ENCODE peak calls at places on chromosome 11, in nine cellular contexts. One of them, this sample, is unnamed.

GRCh38 chr11:65224939-65225283 is 36.9 kb upstream of the POLA2 start:
- DNase-seq in endothelial cell: no peak
- DNase-seq in nucleus accumbens: no peak
- DNase-seq in GDM1: no peak
- DNase-seq in endodermal cell: peak
- DNase-seq in activated T-cell treated with anti-CD3 and anti-CD28 coated beads for 4 hours: no peak
- DNase-seq in ACHN: peak
- DNase-seq in RWPE1: peak
- DNase-seq in GM13976: no peak
- DNase-seq in this sample: no peak

GRCh38 chr11:126163074-126163700 is 48.3 kb downstream of the RPUSD4 start:
- DNase-seq in endothelial cell: no peak
- DNase-seq in nucleus accumbens: peak
- DNase-seq in GDM1: no peak
- DNase-seq in endodermal cell: peak
- DNase-seq in activated T-cell treated with anti-CD3 and anti-CD28 coated beads for 4 hours: no peak
- DNase-seq in ACHN: peak
- DNase-seq in RWPE1: peak
- DNase-seq in GM13976: no peak
- DNase-seq in this sample: peak

GRCh38 chr11:12245549-12245986 is 131.8 kb upstream of the PARVA start:
- DNase-seq in endothelial cell: no peak
- DNase-seq in nucleus accumbens: no peak
- DNase-seq in GDM1: no peak
- DNase-seq in endodermal cell: no peak
- DNase-seq in activated T-cell treated with anti-CD3 and anti-CD28 coated beads for 4 hours: no peak
- DNase-seq in ACHN: no peak
- DNase-seq in RWPE1: no peak
- DNase-seq in GM13976: no peak
- DNase-seq in this sample: no peak

GRCh38 chr11:86551693-86552092 is 120.7 kb downstream of the ME3 start:
- DNase-seq in endothelial cell: no peak
- DNase-seq in nucleus accumbens: no peak
- DNase-seq in GDM1: no peak
- DNase-seq in endodermal cell: no peak
- DNase-seq in activated T-cell treated with anti-CD3 and anti-CD28 coated beads for 4 hours: no peak
- DNase-seq in ACHN: peak
- DNase-seq in RWPE1: no peak
- DNase-seq in GM13976: no peak
- DNase-seq in this sample: no peak

GRCh38 chr11:120688166-120688565 is 176.6 kb downstream of the GRIK4 start:
- DNase-seq in endothelial cell: no peak
- DNase-seq in nucleus accumbens: no peak
- DNase-seq in GDM1: no peak
- DNase-seq in endodermal cell: no peak
- DNase-seq in activated T-cell treated with anti-CD3 and anti-CD28 coated beads for 4 hours: no peak
- DNase-seq in ACHN: no peak
- DNase-seq in RWPE1: no peak
- DNase-seq in GM13976: no peak
- DNase-seq in this sample: no peak

GRCh38 chr11:107217444-107217843 is 199.2 kb upstream of the GUCY1A2 start:
- DNase-seq in endothelial cell: no peak
- DNase-seq in nucleus accumbens: no peak
- DNase-seq in GDM1: no peak
- DNase-seq in endodermal cell: no peak
- DNase-seq in activated T-cell treated with anti-CD3 and anti-CD28 coated beads for 4 hours: no peak
- DNase-seq in ACHN: no peak
- DNase-seq in RWPE1: no peak
- DNase-seq in GM13976: no peak
- DNase-seq in this sample: no peak

GRCh38 chr11:120125509-120125908 is 12.4 kb downstream of the TRIM29 start:
- DNase-seq in endothelial cell: no peak
- DNase-seq in nucleus accumbens: no peak
- DNase-seq in GDM1: no peak
- DNase-seq in endodermal cell: no peak
- DNase-seq in activated T-cell treated with anti-CD3 and anti-CD28 coated beads for 4 hours: no peak
- DNase-seq in ACHN: no peak
- DNase-seq in RWPE1: no peak
- DNase-seq in GM13976: no peak
- DNase-seq in this sample: no peak

GRCh38 chr11:28657378-28658030 is 549.3 kb downstream of the METTL15 start:
- DNase-seq in endothelial cell: no peak
- DNase-seq in nucleus accumbens: no peak
- DNase-seq in GDM1: no peak
- DNase-seq in endodermal cell: no peak
- DNase-seq in activated T-cell treated with anti-CD3 and anti-CD28 coated beads for 4 hours: no peak
- DNase-seq in ACHN: no peak
- DNase-seq in RWPE1: peak
- DNase-seq in GM13976: no peak
- DNase-seq in this sample: peak

GRCh38 chr11:73950869-73951710 is at the start of gene DNAJB13:
- DNase-seq in endothelial cell: peak
- DNase-seq in nucleus accumbens: peak
- DNase-seq in GDM1: no peak
- DNase-seq in endodermal cell: peak
- DNase-seq in activated T-cell treated with anti-CD3 and anti-CD28 coated beads for 4 hours: no peak
- DNase-seq in ACHN: peak
- DNase-seq in RWPE1: peak
- DNase-seq in GM13976: peak
- DNase-seq in this sample: no peak

GRCh38 chr11:7160814-7161489 is 72.2 kb downstream of the RBMXL2 start:
- DNase-seq in endothelial cell: no peak
- DNase-seq in nucleus accumbens: no peak
- DNase-seq in GDM1: no peak
- DNase-seq in endodermal cell: no peak
- DNase-seq in activated T-cell treated with anti-CD3 and anti-CD28 coated beads for 4 hours: no peak
- DNase-seq in ACHN: no peak
- DNase-seq in RWPE1: no peak
- DNase-seq in GM13976: no peak
- DNase-seq in this sample: no peak

GRCh38 chr11:67438121-67438902 is 830 bp upstream of the PTPRCAP start:
- DNase-seq in endothelial cell: no peak
- DNase-seq in nucleus accumbens: no peak
- DNase-seq in GDM1: no peak
- DNase-seq in endodermal cell: no peak
- DNase-seq in activated T-cell treated with anti-CD3 and anti-CD28 coated beads for 4 hours: peak
- DNase-seq in ACHN: no peak
- DNase-seq in RWPE1: no peak
- DNase-seq in GM13976: peak
- DNase-seq in this sample: no peak

GRCh38 chr11:95897731-95898130 is 26.2 kb downstream of the MTMR2 start:
- DNase-seq in endothelial cell: no peak
- DNase-seq in nucleus accumbens: no peak
- DNase-seq in GDM1: no peak
- DNase-seq in endodermal cell: no peak
- DNase-seq in activated T-cell treated with anti-CD3 and anti-CD28 coated beads for 4 hours: no peak
- DNase-seq in ACHN: peak
- DNase-seq in RWPE1: no peak
- DNase-seq in GM13976: no peak
- DNase-seq in this sample: no peak

GRCh38 chr11:113805640-113806039 is 26.0 kb downstream of the CLDN25 start:
- DNase-seq in endothelial cell: no peak
- DNase-seq in nucleus accumbens: no peak
- DNase-seq in GDM1: no peak
- DNase-seq in endodermal cell: no peak
- DNase-seq in activated T-cell treated with anti-CD3 and anti-CD28 coated beads for 4 hours: no peak
- DNase-seq in ACHN: no peak
- DNase-seq in RWPE1: no peak
- DNase-seq in GM13976: no peak
- DNase-seq in this sample: no peak

GRCh38 chr11:30435488-30435887 is 112.6 kb downstream of the ARL14EP start:
- DNase-seq in endothelial cell: no peak
- DNase-seq in nucleus accumbens: no peak
- DNase-seq in GDM1: no peak
- DNase-seq in endodermal cell: no peak
- DNase-seq in activated T-cell treated with anti-CD3 and anti-CD28 coated beads for 4 hours: no peak
- DNase-seq in ACHN: no peak
- DNase-seq in RWPE1: no peak
- DNase-seq in GM13976: no peak
- DNase-seq in this sample: no peak

This sample was measured in keratinocyte.